ENCODE peak calls at places on chromosomes 16 and 17, in ten cellular contexts. J is activated T-helper 1 cell treated with Interleukin-2 at 50 U/mL for 16 hours, P is Caki2, G is retinal pigment epithelial cell, V is HuH-7.5, S is colonic mucosa, Y is germinal center, L is NCI-H446 treated with DMSO at 0.1 percent for 48 hours, Z is astrocyte of the hippocampus, B is GM20000. R is an unnamed sample.

GRCh38 chr16:70396209-70396904 is 42.5 kb downstream of the ST3GAL2 start:
- DNase-seq in J (no peak), P (peak), G (no peak), V (peak), S (peak), Y (no peak), L (no peak), Z (no peak), B (no peak), R (no peak)

GRCh38 chr16:84677017-84677803 is 22.6 kb upstream of the USP10 start:
- DNase-seq in J (no peak), P (no peak), G (no peak), V (no peak), S (no peak), Y (no peak), L (no peak), Z (no peak), B (no peak), R (no peak)

GRCh38 chr17:17763734-17764133 is 73.1 kb downstream of the SREBF1 start:
- DNase-seq in J (no peak), P (no peak), G (no peak), V (no peak), S (no peak), Y (no peak), L (no peak), Z (no peak), B (no peak), R (no peak)

GRCh38 chr16:53415504-53415903 is 18.8 kb upstream of the RBL2 start:
- DNase-seq in J (no peak), P (peak), G (no peak), V (no peak), S (no peak), Y (no peak), L (no peak), Z (peak), B (no peak), R (no peak)

GRCh38 chr16:51012396-51012795 is 138.7 kb downstream of the SALL1 start:
- DNase-seq in J (no peak), P (no peak), G (no peak), V (peak), S (no peak), Y (no peak), L (no peak), Z (peak), B (no peak), R (no peak)

GRCh38 chr16:84890427-84890826 is 70.6 kb downstream of the CRISPLD2 start:
- DNase-seq in J (no peak), P (no peak), G (no peak), V (no peak), S (no peak), Y (no peak), L (no peak), Z (no peak), B (no peak), R (no peak)

GRCh38 chr16:48156790-48157209 is 1.0 kb upstream of the ABCC12 start:
- DNase-seq in J (peak), P (peak), G (no peak), V (peak), S (peak), Y (peak), L (no peak), Z (peak), B (peak), R (peak)

GRCh38 chr17:75692976-75693375 is 25.8 kb downstream of the SAP30BP start:
- DNase-seq in J (no peak), P (no peak), G (no peak), V (no peak), S (no peak), Y (no peak), L (no peak), Z (peak), B (no peak), R (no peak)

GRCh38 chr16:80591071-80591935 is 50.5 kb downstream of the DYNLRB2 start:
- DNase-seq in J (no peak), P (no peak), G (no peak), V (no peak), S (no peak), Y (no peak), L (no peak), Z (no peak), B (no peak), R (no peak)

GRCh38 chr16:86775401-86775985 is 197.1 kb downstream of the FOXL1 start:
- DNase-seq in J (no peak), P (no peak), G (no peak), V (no peak), S (no peak), Y (no peak), L (no peak), Z (peak), B (no peak), R (no peak)

R was measured in ACHN.